ENCODE peak calls at places on chromosomes 1 and 21, in six cellular contexts. H is SK-MEL-5; A is left cardiac atrium; T is GM03348; I is psoas muscle; W is stimulated activated CD8-positive, alpha-beta memory T cell treated with anti-CD3 and anti-CD28 coated beads, Interleukin-7, amount 100 ng/mL, for 1 hour. K is an unnamed sample.

GRCh38 chr1:31216016-31216415 is 23.7 kb downstream of the NKAIN1 start:
- DNase-seq in H (no peak), A (peak), T (no peak), I (peak), W (no peak), K (peak)

GRCh38 chr1:229409616-229410369 is 24.1 kb downstream of the ACTA1 start:
- DNase-seq in H (no peak), A (no peak), T (no peak), I (peak), W (no peak), K (no peak)

GRCh38 chr1:7516341-7516740 is 254.8 kb upstream of the VAMP3 start:
- DNase-seq in H (peak), A (no peak), T (no peak), I (peak), W (no peak), K (no peak)

GRCh38 chr1:224700915-224701531 is 84.9 kb downstream of the CNIH3 start:
- DNase-seq in H (peak), A (no peak), T (peak), I (no peak), W (no peak), K (no peak)

GRCh38 chr1:2801535-2802291 is at the start of gene TTC34:
- DNase-seq in H (peak), A (peak), T (no peak), I (peak), W (no peak), K (no peak)

GRCh38 chr21:34552324-34553198 is 40.6 kb upstream of the KCNE1 start:
- DNase-seq in H (no peak), A (no peak), T (peak), I (no peak), W (no peak), K (no peak)

GRCh38 chr1:56645663-56646330 is 683 bp downstream of the PRKAA2 start:
- DNase-seq in H (no peak), A (peak), T (peak), I (no peak), W (no peak), K (no peak)

GRCh38 chr1:237684236-237684635 is 206.5 kb downstream of the ZP4 start:
- DNase-seq in H (no peak), A (no peak), T (no peak), I (no peak), W (no peak), K (no peak)

K was measured in foreskin melanocyte.